ENCODE peak calls at places on chromosome 5, in eight cellular contexts. N, A, L, E, Y, P, K and H are unnamed samples.

GRCh38 chr5:93273176-93273575 is 307.8 kb downstream of the NR2F1-AS1 start:
- DNase-seq in N (no peak), L (peak; percentile 47), A (no peak), Y (no peak), P (no peak), K (no peak), E (peak; percentile 69), H (no peak)

GRCh38 chr5:143086851-143087637 is 316.4 kb downstream of the NR3C1 start:
- DNase-seq in A (no peak), Y (no peak), L (no peak), P (no peak), N (no peak), E (peak; percentile 93), K (no peak), H (no peak)

GRCh38 chr5:148921350-148921749 is 94.9 kb downstream of the ADRB2 start:
- DNase-seq in A (no peak), K (no peak), N (no peak), L (no peak), Y (no peak), P (no peak), E (no peak), H (no peak)

GRCh38 chr5:16057277-16057676 is 122.3 kb downstream of the MARCHF11 start:
- DNase-seq in N (no peak), Y (no peak), A (no peak), L (no peak), E (peak; percentile 89), K (no peak), P (no peak), H (no peak)

GRCh38 chr5:146006470-146006869 is 70.1 kb downstream of the SH3RF2 start:
- DNase-seq in Y (no peak), E (no peak), P (no peak), K (no peak), L (no peak), A (no peak), N (no peak), H (no peak)

GRCh38 chr5:120463991-120464626 is at the start of gene PRR16:
- DNase-seq in L (peak; percentile 64), N (no peak), K (peak; percentile 46), A (no peak), Y (peak; percentile 47), P (no peak), E (peak; percentile 13), H (peak; percentile 27)

GRCh38 chr5:10471672-10472071 is 30.0 kb downstream of the ROPN1L start:
- DNase-seq in K (no peak), P (no peak), A (no peak), N (no peak), L (peak; percentile 30), Y (no peak), E (no peak), H (no peak)

GRCh38 chr5:141494761-141495455 is 6.0 kb downstream of the PCDHGC5 start:
- DNase-seq in K (no peak), N (no peak), Y (peak; percentile 54), L (no peak), A (no peak), P (no peak), E (no peak), H (no peak)

GRCh38 chr5:33588654-33589372 is 148.0 kb downstream of the TARS1 start:
- DNase-seq in E (no peak), N (peak; percentile 47), L (no peak), Y (no peak), P (no peak), K (peak; percentile 14), A (peak; percentile 18), H (no peak)

GRCh38 chr5:132271251-132272246 is 14.1 kb downstream of the PDLIM4 start:
- DNase-seq in Y (no peak), K (peak; percentile 42), A (no peak), N (no peak), L (no peak), P (no peak), E (no peak), H (peak; percentile 13)

GRCh38 chr5:175718401-175719108 is 60.7 kb downstream of the HRH2 start:
- DNase-seq in A (peak; percentile 33), L (peak; percentile 6), E (peak; percentile 34), P (peak; percentile 39), Y (no peak), K (no peak), N (peak; percentile 16), H (peak; percentile 46)

GRCh38 chr5:172533399-172534228 is 79.3 kb upstream of the SH3PXD2B start:
- DNase-seq in L (peak; percentile 35), A (no peak), N (no peak), K (no peak), E (peak; percentile 35), Y (no peak), P (peak; percentile 70), H (no peak)

GRCh38 chr5:73998496-73998895 is 372.5 kb downstream of the ARHGEF28 start:
- DNase-seq in N (no peak), E (peak; percentile 72), Y (no peak), L (peak; percentile 80), P (peak; percentile 52), K (no peak), A (no peak), H (no peak)

GRCh38 chr5:99102073-99102697 is 173.4 kb upstream of the CHD1 start:
- DNase-seq in N (no peak), E (no peak), K (no peak), P (no peak), L (no peak), Y (no peak), A (no peak), H (no peak)

GRCh38 chr5:53814819-53815218 is 254.4 kb downstream of the NDUFS4 start:
- DNase-seq in K (no peak), L (no peak), P (no peak), E (no peak), N (no peak), Y (no peak), A (no peak), H (no peak)

GRCh38 chr5:44952376-44952775 is 143.6 kb downstream of the MRPS30 start:
- DNase-seq in E (peak; percentile 40), K (peak; percentile 6), P (no peak), N (peak; percentile 51), L (peak; percentile 10), A (no peak), Y (no peak), H (no peak)

GRCh38 chr5:34977934-34978616 is 48.7 kb downstream of the DNAJC21 start:
- DNase-seq in L (no peak), N (no peak), Y (no peak), E (no peak), A (no peak), K (no peak), P (no peak), H (no peak)

GRCh38 chr5:109829331-109829730 is 139.6 kb downstream of the MAN2A1 start:
- DNase-seq in P (no peak), N (no peak), E (no peak), Y (no peak), K (no peak), A (no peak), L (peak; percentile 48), H (no peak)

GRCh38 chr5:118952992-118953651 is 35.2 kb downstream of the DTWD2 start:
- DNase-seq in K (no peak), Y (no peak), E (peak; percentile 5), A (no peak), P (no peak), L (no peak), N (no peak), H (no peak)

GRCh38 chr5:60633336-60633735 is 66.6 kb downstream of the DEPDC1B start:
- DNase-seq in L (peak; percentile 96), Y (no peak), N (no peak), P (no peak), A (no peak), E (peak; percentile 64), K (no peak), H (peak; percentile 64)

GRCh38 chr5:7146886-7147285 is 249.1 kb upstream of the ADCY2 start:
- DNase-seq in K (no peak), N (no peak), E (peak; percentile 50), P (no peak), L (no peak), Y (no peak), A (no peak), H (no peak)